ENCODE peak calls at places on chromosomes 4 and X, in seven cellular contexts. One of them, this sample, is unnamed.

GRCh38 chrX:85108165-85108564 is 104.5 kb downstream of the APOOL start:
- DNase-seq in A549: no peak
- DNase-seq in IMR-90: no peak
- DNase-seq in fibroblast of the aortic adventitia: no peak
- DNase-seq in endothelial cell: no peak
- DNase-seq in BJ: no peak
- DNase-seq in GM10248: no peak
- DNase-seq in this sample: no peak

GRCh38 chr4:680091-680490 is 5.7 kb downstream of the MYL5 start:
- DNase-seq in A549: no peak
- DNase-seq in IMR-90: no peak
- DNase-seq in fibroblast of the aortic adventitia: no peak
- DNase-seq in endothelial cell: no peak
- DNase-seq in BJ: no peak
- DNase-seq in GM10248: no peak
- DNase-seq in this sample: no peak

GRCh38 chr4:10983274-10983673 is 298.7 kb upstream of the CLNK start:
- DNase-seq in A549: no peak
- DNase-seq in IMR-90: no peak
- DNase-seq in fibroblast of the aortic adventitia: no peak
- DNase-seq in endothelial cell: no peak
- DNase-seq in BJ: no peak
- DNase-seq in GM10248: no peak
- DNase-seq in this sample: no peak

GRCh38 chrX:119218198-119218597 is 17.9 kb upstream of the PGRMC1 start:
- DNase-seq in A549: no peak
- DNase-seq in IMR-90: peak
- DNase-seq in fibroblast of the aortic adventitia: peak
- DNase-seq in endothelial cell: no peak
- DNase-seq in BJ: no peak
- DNase-seq in GM10248: no peak
- DNase-seq in this sample: no peak

GRCh38 chr4:72567821-72568620 is 1.0 kb downstream of the ADAMTS3 start:
- DNase-seq in A549: peak
- DNase-seq in IMR-90: peak
- DNase-seq in fibroblast of the aortic adventitia: peak
- DNase-seq in endothelial cell: peak
- DNase-seq in BJ: peak
- DNase-seq in GM10248: peak
- DNase-seq in this sample: peak

GRCh38 chr4:8655411-8656184 is 63.0 kb downstream of the CPZ start:
- DNase-seq in A549: no peak
- DNase-seq in IMR-90: no peak
- DNase-seq in fibroblast of the aortic adventitia: no peak
- DNase-seq in endothelial cell: no peak
- DNase-seq in BJ: no peak
- DNase-seq in GM10248: no peak
- DNase-seq in this sample: no peak

GRCh38 chrX:79477691-79478090 is 110.6 kb upstream of the ITM2A start:
- DNase-seq in A549: peak
- DNase-seq in IMR-90: no peak
- DNase-seq in fibroblast of the aortic adventitia: no peak
- DNase-seq in endothelial cell: no peak
- DNase-seq in BJ: no peak
- DNase-seq in GM10248: no peak
- DNase-seq in this sample: no peak

GRCh38 chr4:104897297-104897645 is 249.4 kb upstream of the TET2 start:
- DNase-seq in A549: no peak
- DNase-seq in IMR-90: no peak
- DNase-seq in fibroblast of the aortic adventitia: peak
- DNase-seq in endothelial cell: no peak
- DNase-seq in BJ: no peak
- DNase-seq in GM10248: no peak
- DNase-seq in this sample: no peak

GRCh38 chr4:100147684-100148083 is 42.6 kb downstream of the DDIT4L start:
- DNase-seq in A549: no peak
- DNase-seq in IMR-90: no peak
- DNase-seq in fibroblast of the aortic adventitia: no peak
- DNase-seq in endothelial cell: no peak
- DNase-seq in BJ: no peak
- DNase-seq in GM10248: no peak
- DNase-seq in this sample: no peak

GRCh38 chrX:41468647-41469323 is 21.6 kb downstream of the NYX start:
- DNase-seq in A549: no peak
- DNase-seq in IMR-90: peak
- DNase-seq in fibroblast of the aortic adventitia: peak
- DNase-seq in endothelial cell: no peak
- DNase-seq in BJ: no peak
- DNase-seq in GM10248: no peak
- DNase-seq in this sample: no peak

GRCh38 chrX:1784773-1785172 is 169.9 kb downstream of the ASMT start:
- DNase-seq in A549: no peak
- DNase-seq in IMR-90: no peak
- DNase-seq in fibroblast of the aortic adventitia: no peak
- DNase-seq in endothelial cell: no peak
- DNase-seq in BJ: no peak
- DNase-seq in GM10248: no peak
- DNase-seq in this sample: no peak

GRCh38 chrX:138150709-138151108 is 560.8 kb downstream of the FGF13 start:
- DNase-seq in A549: no peak
- DNase-seq in IMR-90: no peak
- DNase-seq in fibroblast of the aortic adventitia: no peak
- DNase-seq in endothelial cell: no peak
- DNase-seq in BJ: no peak
- DNase-seq in GM10248: no peak
- DNase-seq in this sample: no peak

GRCh38 chr4:126697748-126698147 is 935.0 kb upstream of the INTU start:
- DNase-seq in A549: no peak
- DNase-seq in IMR-90: peak
- DNase-seq in fibroblast of the aortic adventitia: peak
- DNase-seq in endothelial cell: no peak
- DNase-seq in BJ: peak
- DNase-seq in GM10248: no peak
- DNase-seq in this sample: no peak

GRCh38 chrX:70172226-70172625 is 5.1 kb upstream of the DGAT2L6 start:
- DNase-seq in A549: no peak
- DNase-seq in IMR-90: peak
- DNase-seq in fibroblast of the aortic adventitia: peak
- DNase-seq in endothelial cell: no peak
- DNase-seq in BJ: no peak
- DNase-seq in GM10248: no peak
- DNase-seq in this sample: no peak

GRCh38 chrX:57607295-57608187 is 15.7 kb downstream of the ZXDB start:
- DNase-seq in A549: no peak
- DNase-seq in IMR-90: no peak
- DNase-seq in fibroblast of the aortic adventitia: no peak
- DNase-seq in endothelial cell: no peak
- DNase-seq in BJ: no peak
- DNase-seq in GM10248: no peak
- DNase-seq in this sample: no peak

GRCh38 chrX:24380273-24381036 is 20.0 kb downstream of the SUPT20HL1 start:
- DNase-seq in A549: no peak
- DNase-seq in IMR-90: no peak
- DNase-seq in fibroblast of the aortic adventitia: peak
- DNase-seq in endothelial cell: no peak
- DNase-seq in BJ: no peak
- DNase-seq in GM10248: no peak
- DNase-seq in this sample: no peak

DNA sequence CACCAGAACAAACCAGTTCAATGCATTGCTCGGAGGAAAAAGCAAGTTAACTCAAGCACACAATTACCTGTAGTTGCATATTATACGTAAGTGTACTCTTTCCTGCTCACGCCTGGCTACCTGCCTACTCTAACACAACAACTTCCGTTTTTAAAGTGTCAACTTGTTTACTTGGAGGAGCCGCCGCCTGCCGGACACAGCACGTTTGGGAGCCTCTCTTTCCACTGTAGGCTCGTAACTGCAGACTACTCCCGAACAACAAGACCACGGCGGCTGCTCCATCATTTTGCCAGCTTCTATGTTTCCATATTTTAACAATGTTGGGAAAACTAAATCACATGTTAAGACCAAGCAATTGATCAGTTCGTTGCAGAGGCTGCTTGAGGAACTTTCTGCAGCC is 882 bp downstream of the MTNR1A start:
- DNase-seq in A549: peak
- DNase-seq in IMR-90: no peak
- DNase-seq in fibroblast of the aortic adventitia: no peak
- DNase-seq in endothelial cell: peak
- DNase-seq in BJ: no peak
- DNase-seq in GM10248: no peak
- DNase-seq in this sample: peak
- TF ChIP-seq CTCF in A549: peak
- TF ChIP-seq CTCF in IMR-90: peak
- TF ChIP-seq CTCF in fibroblast of the aortic adventitia: no peak
- TF ChIP-seq CTCF in endothelial cell: no peak
- TF ChIP-seq CTCF in BJ: peak
- TF ChIP-seq CTCF in GM10248: no peak
- TF ChIP-seq CTCF in this sample: no peak

GRCh38 chr4:118738090-118738489 is 52.9 kb downstream of the METTL14 start:
- DNase-seq in A549: no peak
- DNase-seq in IMR-90: no peak
- DNase-seq in fibroblast of the aortic adventitia: no peak
- DNase-seq in endothelial cell: no peak
- DNase-seq in BJ: no peak
- DNase-seq in GM10248: no peak
- DNase-seq in this sample: no peak

GRCh38 chr4:118732591-118733330 is 47.6 kb downstream of the METTL14 start:
- DNase-seq in A549: no peak
- DNase-seq in IMR-90: peak
- DNase-seq in fibroblast of the aortic adventitia: peak
- DNase-seq in endothelial cell: no peak
- DNase-seq in BJ: no peak
- DNase-seq in GM10248: no peak
- DNase-seq in this sample: no peak

GRCh38 chr4:118730683-118731082 is 45.5 kb downstream of the METTL14 start:
- DNase-seq in A549: no peak
- DNase-seq in IMR-90: peak
- DNase-seq in fibroblast of the aortic adventitia: no peak
- DNase-seq in endothelial cell: no peak
- DNase-seq in BJ: no peak
- DNase-seq in GM10248: no peak
- DNase-seq in this sample: no peak

GRCh38 chr4:118736867-118737266 is 51.7 kb downstream of the METTL14 start:
- DNase-seq in A549: no peak
- DNase-seq in IMR-90: no peak
- DNase-seq in fibroblast of the aortic adventitia: no peak
- DNase-seq in endothelial cell: no peak
- DNase-seq in BJ: no peak
- DNase-seq in GM10248: no peak
- DNase-seq in this sample: no peak

GRCh38 chr4:118734491-118735205 is 49.5 kb downstream of the METTL14 start:
- DNase-seq in A549: no peak
- DNase-seq in IMR-90: no peak
- DNase-seq in fibroblast of the aortic adventitia: no peak
- DNase-seq in endothelial cell: no peak
- DNase-seq in BJ: no peak
- DNase-seq in GM10248: no peak
- DNase-seq in this sample: no peak
- TF ChIP-seq CTCF in A549: no peak
- TF ChIP-seq CTCF in IMR-90: no peak
- TF ChIP-seq CTCF in fibroblast of the aortic adventitia: no peak
- TF ChIP-seq CTCF in endothelial cell: no peak
- TF ChIP-seq CTCF in BJ: no peak
- TF ChIP-seq CTCF in GM10248: no peak
- TF ChIP-seq CTCF in this sample: no peak

GRCh38 chr4:85409251-85409650 is 65.7 kb upstream of the ARHGAP24 start:
- DNase-seq in A549: no peak
- DNase-seq in IMR-90: no peak
- DNase-seq in fibroblast of the aortic adventitia: peak
- DNase-seq in endothelial cell: no peak
- DNase-seq in BJ: no peak
- DNase-seq in GM10248: no peak
- DNase-seq in this sample: no peak

GRCh38 chr4:85411386-85411785 is 63.6 kb upstream of the ARHGAP24 start:
- DNase-seq in A549: no peak
- DNase-seq in IMR-90: no peak
- DNase-seq in fibroblast of the aortic adventitia: no peak
- DNase-seq in endothelial cell: no peak
- DNase-seq in BJ: no peak
- DNase-seq in GM10248: no peak
- DNase-seq in this sample: no peak

GRCh38 chr4:85416094-85416493 is 58.9 kb upstream of the ARHGAP24 start:
- DNase-seq in A549: no peak
- DNase-seq in IMR-90: no peak
- DNase-seq in fibroblast of the aortic adventitia: no peak
- DNase-seq in endothelial cell: no peak
- DNase-seq in BJ: no peak
- DNase-seq in GM10248: no peak
- DNase-seq in this sample: no peak

GRCh38 chr4:85419103-85419502 is 55.8 kb upstream of the ARHGAP24 start:
- DNase-seq in A549: no peak
- DNase-seq in IMR-90: no peak
- DNase-seq in fibroblast of the aortic adventitia: no peak
- DNase-seq in endothelial cell: no peak
- DNase-seq in BJ: no peak
- DNase-seq in GM10248: no peak
- DNase-seq in this sample: no peak

GRCh38 chr4:85414972-85415371 is 60.0 kb upstream of the ARHGAP24 start:
- DNase-seq in A549: no peak
- DNase-seq in IMR-90: no peak
- DNase-seq in fibroblast of the aortic adventitia: no peak
- DNase-seq in endothelial cell: no peak
- DNase-seq in BJ: no peak
- DNase-seq in GM10248: no peak
- DNase-seq in this sample: no peak
- TF ChIP-seq CTCF in A549: no peak
- TF ChIP-seq CTCF in IMR-90: no peak
- TF ChIP-seq CTCF in fibroblast of the aortic adventitia: no peak
- TF ChIP-seq CTCF in endothelial cell: no peak
- TF ChIP-seq CTCF in BJ: no peak
- TF ChIP-seq CTCF in GM10248: no peak
- TF ChIP-seq CTCF in this sample: no peak

GRCh38 chr4:107151173-107151572 is 115.1 kb upstream of the DKK2 start:
- DNase-seq in A549: no peak
- DNase-seq in IMR-90: no peak
- DNase-seq in fibroblast of the aortic adventitia: no peak
- DNase-seq in endothelial cell: no peak
- DNase-seq in BJ: no peak
- DNase-seq in GM10248: no peak
- DNase-seq in this sample: no peak
- TF ChIP-seq CTCF in A549: no peak
- TF ChIP-seq CTCF in IMR-90: no peak
- TF ChIP-seq CTCF in fibroblast of the aortic adventitia: no peak
- TF ChIP-seq CTCF in endothelial cell: no peak
- TF ChIP-seq CTCF in BJ: no peak
- TF ChIP-seq CTCF in GM10248: no peak
- TF ChIP-seq CTCF in this sample: no peak

GRCh38 chrX:75892749-75893148 is 107.7 kb upstream of the MAGEE2 start:
- DNase-seq in A549: no peak
- DNase-seq in IMR-90: no peak
- DNase-seq in fibroblast of the aortic adventitia: no peak
- DNase-seq in endothelial cell: no peak
- DNase-seq in BJ: no peak
- DNase-seq in GM10248: no peak
- DNase-seq in this sample: no peak
- TF ChIP-seq CTCF in A549: no peak
- TF ChIP-seq CTCF in IMR-90: no peak
- TF ChIP-seq CTCF in fibroblast of the aortic adventitia: no peak
- TF ChIP-seq CTCF in endothelial cell: no peak
- TF ChIP-seq CTCF in BJ: no peak
- TF ChIP-seq CTCF in GM10248: no peak
- TF ChIP-seq CTCF in this sample: no peak